ENCODE peak calls at places on chromosomes 7 and 10, in seven cellular contexts. X is spleen; V is A549; E is GM03348; C is stimulated activated CD8-positive, alpha-beta memory T cell treated with anti-CD3 and anti-CD28 coated beads, Interleukin-15, amount 100 ng/mL, for 24 hours; Q is colonic mucosa; Z is activated T-helper 1 cell treated with anti-CD3 and anti-CD28 coated beads, Interleukin-12 subunit alpha, Interleukin-12 subunit beta, Interleukin-2, Interleukin-4 antibody, amounts not matched to agents 30 ng/mL and 10 ng/mL and 1 ng/mL, durations not matched to agents 14 hours and 24 hours and 36 hours. I is an unnamed sample.

GRCh38 chr7:25565949-25566348 is 337.7 kb upstream of the NPVF start:
- DNase-seq in X (no peak), V (peak; percentile 74), E (peak; percentile 71), C (peak; percentile 36), Q (peak; percentile 69), Z (peak; percentile 44), I (peak; percentile 31)

GRCh38 chr10:944034-944831 is 12.7 kb upstream of the LARP4B start:
- DNase-seq in X (peak; percentile 91), V (no peak), E (peak; percentile 89), C (no peak), Q (no peak), Z (peak; percentile 16), I (no peak)

GRCh38 chr7:121608785-121609184 is 212.7 kb upstream of the FAM3C start:
- DNase-seq in X (no peak), V (no peak), E (no peak), C (no peak), Q (no peak), Z (no peak), I (no peak)

GRCh38 chr7:76216683-76217082 is 15.0 kb downstream of the SRRM3 start:
- DNase-seq in X (no peak), V (no peak), E (no peak), C (no peak), Q (no peak), Z (no peak), I (no peak)

GRCh38 chr7:132456418-132456817 is 119.9 kb downstream of the PLXNA4 start:
- DNase-seq in X (no peak), V (no peak), E (no peak), C (no peak), Q (no peak), Z (no peak), I (no peak)

GRCh38 chr7:20012100-20012499 is 205.1 kb downstream of the MACC1 start:
- DNase-seq in X (no peak), V (no peak), E (no peak), C (no peak), Q (no peak), Z (no peak), I (no peak)

GRCh38 chr7:138713191-138713590 is 12.0 kb upstream of the SVOPL start:
- DNase-seq in X (no peak), V (no peak), E (no peak), C (no peak), Q (no peak), Z (no peak), I (no peak)

GRCh38 chr10:124343351-124344265 is 75.1 kb downstream of the OAT start:
- DNase-seq in X (peak; percentile 64), V (no peak), E (no peak), C (no peak), Q (no peak), Z (no peak), I (no peak)

GRCh38 chr10:48454302-48455054 is 148.0 kb downstream of the MAPK8 start:
- DNase-seq in X (peak; percentile 64), V (no peak), E (no peak), C (no peak), Q (peak; percentile 17), Z (no peak), I (no peak)

I was measured in T47D.